ENCODE peak calls at places on chromosomes 6 and 20, in ten cellular contexts. Y is mucosa of descending colon, G is uterus, N is colonic mucosa, M is kidney, D is right lobe of liver, W is IMR-90, R is PC-9, J is right atrium auricular region, U is breast epithelium. V is an unnamed sample.

GRCh38 chr6:163133017-163133416 is 281.5 kb upstream of the QKI start:
- DNase-seq in W (no peak), D (no peak), J (no peak), G (no peak), Y (no peak), U (no peak), M (no peak), N (no peak), R (no peak), V (no peak)

GRCh38 chr6:89145461-89145961 is 344 bp upstream of the PM20D2 start:
- DNase-seq in U (no peak), Y (no peak), D (no peak), J (no peak), W (peak; percentile 15), R (no peak), G (no peak), N (no peak), M (no peak), V (no peak)

GRCh38 chr6:170068496-170068895 is 222.4 kb downstream of the DLL1 start:
- DNase-seq in D (no peak), G (no peak), R (no peak), N (no peak), M (no peak), U (no peak), Y (no peak), W (no peak), J (no peak), V (no peak)

GRCh38 chr20:10020937-10021336 is 13.8 kb upstream of the ANKEF1 start:
- DNase-seq in U (no peak), D (no peak), N (no peak), W (no peak), G (no peak), J (no peak), Y (no peak), R (no peak), M (no peak), V (no peak)

GRCh38 chr6:137494281-137494966 is at the start of gene OLIG3:
- DNase-seq in R (no peak), N (no peak), J (no peak), D (no peak), U (no peak), W (no peak), Y (no peak), M (no peak), G (no peak), V (no peak)

GRCh38 chr6:142377112-142377848 is 75.5 kb downstream of the ADGRG6 start:
- DNase-seq in U (no peak), M (peak; percentile 47), D (peak; percentile 73), R (peak; percentile 9), W (peak; percentile 26), N (peak; percentile 27), Y (no peak), G (no peak), J (no peak), V (no peak)

GRCh38 chr6:78829407-78829806 is 37.9 kb upstream of the IRAK1BP1 start:
- DNase-seq in R (no peak), Y (no peak), U (no peak), J (no peak), M (no peak), D (no peak), W (no peak), G (no peak), N (no peak), V (no peak)

GRCh38 chr6:15473741-15474161 is 189.1 kb downstream of the DTNBP1 start:
- DNase-seq in D (no peak), J (no peak), M (no peak), W (peak; percentile 88), G (peak; percentile 30), N (no peak), Y (no peak), U (peak; percentile 46), R (peak; percentile 14), V (no peak)

GRCh38 chr6:53062369-53062639 is 2.9 kb upstream of the FBXO9 start:
- DNase-seq in W (no peak), J (no peak), D (no peak), M (no peak), Y (no peak), R (no peak), U (no peak), N (no peak), G (no peak), V (no peak)

GRCh38 chr6:53066874-53067273 is 1.7 kb downstream of the FBXO9 start:
- DNase-seq in W (no peak), R (no peak), G (no peak), D (no peak), U (no peak), J (no peak), M (no peak), N (no peak), Y (no peak), V (no peak)

GRCh38 chr6:53065266-53066058 is at the start of gene FBXO9:
- DNase-seq in W (no peak), R (peak; percentile 62), U (peak; percentile 35), M (peak; percentile 92), N (peak; percentile 78), D (peak; percentile 85), G (peak; percentile 52), Y (peak; percentile 85), J (no peak), V (peak; percentile 93)

GRCh38 chr6:53066059-53066406 is 829 bp downstream of the FBXO9 start:
- DNase-seq in G (peak; percentile 32), W (peak; percentile 28), M (peak; percentile 86), R (peak; percentile 29), J (no peak), N (peak; percentile 47), U (no peak), D (peak; percentile 69), Y (peak; percentile 69), V (peak; percentile 89)

DNA sequence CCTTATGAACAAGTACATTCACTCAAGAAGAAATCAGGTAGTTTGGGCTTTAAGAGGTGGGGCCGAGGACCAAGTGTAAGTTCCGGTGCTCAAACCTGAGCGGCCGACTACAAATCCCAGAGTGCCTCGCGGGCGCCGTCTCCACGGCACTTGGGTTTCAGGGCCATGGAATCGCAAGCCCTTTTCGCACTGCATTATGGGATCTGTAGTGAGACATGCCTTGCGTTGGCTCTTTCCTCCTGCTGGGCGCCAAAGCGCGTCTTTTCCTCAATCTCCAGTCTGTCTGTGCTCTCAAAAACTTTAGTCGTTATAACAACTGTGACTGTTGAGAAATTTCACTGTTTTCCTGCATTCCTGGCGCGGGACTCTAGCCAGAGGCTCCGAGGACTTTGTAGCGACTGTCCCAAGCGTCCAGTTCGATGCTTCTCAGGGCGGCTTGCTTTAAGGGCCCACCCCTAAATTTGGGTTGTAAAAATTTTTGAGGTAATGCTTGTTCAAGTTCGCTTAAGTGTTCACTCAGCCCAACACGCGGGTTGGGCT is 408 bp upstream of the FBXO9 start:
- DNase-seq in N (peak; percentile 99), W (peak; percentile 97), Y (peak; percentile 96), R (peak; percentile 92), M (peak; percentile 98), J (peak; percentile 98), U (peak; percentile 97), G (peak; percentile 97), D (peak; percentile 98), V (peak; percentile 98)
- H3K4me1 ChIP-seq in N (peaks cover 7% of the 10 kb centered on the region), W (peaks cover 4% of the 10 kb centered on the region), Y (peaks cover 21% of the 10 kb centered on the region), R (peaks cover 46% of the 10 kb centered on the region), M (peaks cover 9% of the 10 kb centered on the region), J (peaks cover 45% of the 10 kb centered on the region), U (peaks cover 6% of the 10 kb centered on the region), G (peaks cover 7% of the 10 kb centered on the region), D (peaks cover 3% of the 10 kb centered on the region), V (peaks cover 18% of the 10 kb centered on the region)

GRCh38 chr6:33175436-33176069 is 16.7 kb downstream of the COL11A2 start:
- DNase-seq in M (no peak), W (no peak), Y (no peak), J (no peak), U (no peak), D (no peak), G (no peak), R (no peak), N (no peak), V (no peak)
- TF ChIP-seq CTCF in M (no peak), W (no peak), Y (no peak), J (no peak), U (no peak), D (peak; percentile 10), G (no peak), R (no peak), N (no peak), V (no peak)

GRCh38 chr6:53033764-53034163 is 31.4 kb upstream of the FBXO9 start:
- DNase-seq in D (no peak), W (peak; percentile 88), G (no peak), U (no peak), M (no peak), Y (no peak), J (no peak), N (no peak), R (no peak), V (no peak)

GRCh38 chr6:53032853-53033252 is 32.4 kb upstream of the FBXO9 start:
- DNase-seq in M (no peak), N (no peak), G (no peak), R (no peak), U (no peak), J (no peak), Y (no peak), D (no peak), W (peak; percentile 67), V (no peak)

GRCh38 chr6:53029262-53029661 is 34.2 kb upstream of the GSTA4 start:
- DNase-seq in W (no peak), J (no peak), D (no peak), G (no peak), Y (no peak), R (no peak), N (no peak), M (no peak), U (no peak), V (no peak)

GRCh38 chr6:53029761-53030160 is 34.7 kb upstream of the GSTA4 start:
- DNase-seq in N (no peak), U (no peak), R (no peak), D (no peak), Y (no peak), G (no peak), W (no peak), M (no peak), J (no peak), V (no peak)

GRCh38 chr6:53031281-53031680 is 33.9 kb upstream of the FBXO9 start:
- DNase-seq in R (no peak), N (no peak), M (no peak), Y (no peak), W (no peak), G (no peak), U (no peak), J (no peak), D (no peak), V (no peak)
- H3K9me3 ChIP-seq in R (no peaks in the 10 kb centered on the region), N (no peaks in the 10 kb centered on the region), M (no peaks in the 10 kb centered on the region), Y (no peaks in the 10 kb centered on the region), W (no peaks in the 10 kb centered on the region), G (no peaks in the 10 kb centered on the region), U (no peaks in the 10 kb centered on the region), J (no peaks in the 10 kb centered on the region), D (no peaks in the 10 kb centered on the region), V (no peaks in the 10 kb centered on the region)

DNA sequence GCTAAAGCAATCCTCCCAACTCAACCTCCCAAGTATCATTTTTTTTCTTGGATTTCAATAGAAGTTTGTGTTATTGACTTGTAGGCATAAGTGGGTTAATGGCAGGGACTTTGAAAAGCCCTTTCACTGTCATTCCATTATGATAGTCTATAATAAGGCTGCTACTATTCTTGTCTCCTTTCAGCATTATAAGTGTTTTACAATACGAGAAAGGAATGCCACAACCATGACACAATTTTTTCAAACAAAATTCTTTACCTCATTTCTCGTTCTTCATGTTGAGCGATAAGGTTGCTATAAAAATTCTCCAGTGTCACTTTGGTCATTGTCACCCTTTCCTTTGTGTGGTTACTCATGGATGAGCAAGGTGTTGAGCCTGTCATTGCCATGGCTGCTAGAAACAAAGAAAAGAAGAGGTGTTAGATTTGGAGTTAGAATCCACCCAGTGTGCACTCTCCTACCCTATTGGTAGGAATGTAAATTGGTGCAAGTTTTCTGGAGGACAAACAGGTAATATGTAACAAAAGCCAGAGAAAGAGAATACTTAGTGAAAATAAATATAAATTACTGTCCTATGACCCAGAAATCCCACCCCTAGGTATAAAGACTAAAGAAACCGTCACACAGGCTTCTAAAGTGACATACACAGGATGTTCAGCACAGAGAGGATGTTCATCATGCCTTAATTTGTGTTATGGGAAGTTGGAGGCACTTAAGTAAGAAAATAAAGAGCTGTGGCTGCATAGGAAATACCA is 7.3 kb downstream of the STK38 start:
- DNase-seq in D (no peak), U (no peak), W (no peak), M (no peak), Y (no peak), G (no peak), N (no peak), R (no peak), J (no peak), V (no peak)
- H3K4me1 ChIP-seq in D (no peaks in the 10 kb centered on the region), U (no peaks in the 10 kb centered on the region), W (peaks cover 6% of the 10 kb centered on the region), M (peaks cover 5% of the 10 kb centered on the region), Y (peaks cover 16% of the 10 kb centered on the region), G (no peaks in the 10 kb centered on the region), N (no peaks in the 10 kb centered on the region), R (peaks cover 20% of the 10 kb centered on the region), J (peaks cover 22% of the 10 kb centered on the region), V (peaks cover 51% of the 10 kb centered on the region)

V was measured in left lung.